ENCODE peak calls at places on chromosomes 16 and 17, in eight cellular contexts. One of them, this sample, is unnamed.
A peak's percentile ranks its signal among the peaks of the same experiment; 100 is the strongest.

GRCh38 chr16:4179020-4179419 is 62.8 kb upstream of the ADCY9 start:
- DNase-seq in NCI-H510A: no peak
- DNase-seq in hippocampal formation: no peak
- DNase-seq in CD4-positive, alpha-beta memory T cell: no peak
- DNase-seq in EL: peak; percentile 43
- DNase-seq in pancreas: no peak
- DNase-seq in stimulated activated CD8-positive, alpha-beta memory T cell treated with anti-CD3 and anti-CD28 coated beads, Interleukin-7, amount 100 ng/mL, for 24 hours: no peak
- DNase-seq in neural progenitor cell: no peak
- DNase-seq in this sample: no peak

GRCh38 chr17:48427598-48427997 is 2.4 kb downstream of the SKAP1 start:
- DNase-seq in CD4-positive, alpha-beta memory T cell: peak; percentile 74
- DNase-seq in stimulated activated CD8-positive, alpha-beta memory T cell treated with anti-CD3 and anti-CD28 coated beads, Interleukin-7, amount 100 ng/mL, for 24 hours: no peak
- DNase-seq in NCI-H510A: no peak
- DNase-seq in pancreas: no peak
- DNase-seq in EL: no peak
- DNase-seq in neural progenitor cell: no peak
- DNase-seq in hippocampal formation: no peak
- DNase-seq in this sample: peak; percentile 77

GRCh38 chr17:74148446-74148845 is 55.0 kb upstream of the RPL38 start:
- DNase-seq in CD4-positive, alpha-beta memory T cell: no peak
- DNase-seq in stimulated activated CD8-positive, alpha-beta memory T cell treated with anti-CD3 and anti-CD28 coated beads, Interleukin-7, amount 100 ng/mL, for 24 hours: no peak
- DNase-seq in NCI-H510A: no peak
- DNase-seq in EL: no peak
- DNase-seq in pancreas: no peak
- DNase-seq in hippocampal formation: no peak
- DNase-seq in neural progenitor cell: no peak
- DNase-seq in this sample: no peak

GRCh38 chr16:55040366-55041086 is 109.9 kb downstream of the IRX5 start:
- DNase-seq in hippocampal formation: no peak
- DNase-seq in EL: no peak
- DNase-seq in stimulated activated CD8-positive, alpha-beta memory T cell treated with anti-CD3 and anti-CD28 coated beads, Interleukin-7, amount 100 ng/mL, for 24 hours: no peak
- DNase-seq in pancreas: no peak
- DNase-seq in NCI-H510A: no peak
- DNase-seq in CD4-positive, alpha-beta memory T cell: no peak
- DNase-seq in neural progenitor cell: no peak
- DNase-seq in this sample: no peak

GRCh38 chr16:19844945-19845641 is 39.6 kb downstream of the GPRC5B start:
- DNase-seq in CD4-positive, alpha-beta memory T cell: no peak
- DNase-seq in neural progenitor cell: no peak
- DNase-seq in EL: peak; percentile 81
- DNase-seq in hippocampal formation: no peak
- DNase-seq in stimulated activated CD8-positive, alpha-beta memory T cell treated with anti-CD3 and anti-CD28 coated beads, Interleukin-7, amount 100 ng/mL, for 24 hours: no peak
- DNase-seq in pancreas: no peak
- DNase-seq in NCI-H510A: no peak
- DNase-seq in this sample: no peak

GRCh38 chr17:9408381-9408780 is 167.2 kb downstream of the STX8 start:
- DNase-seq in neural progenitor cell: no peak
- DNase-seq in NCI-H510A: no peak
- DNase-seq in stimulated activated CD8-positive, alpha-beta memory T cell treated with anti-CD3 and anti-CD28 coated beads, Interleukin-7, amount 100 ng/mL, for 24 hours: no peak
- DNase-seq in hippocampal formation: no peak
- DNase-seq in CD4-positive, alpha-beta memory T cell: no peak
- DNase-seq in EL: peak; percentile 22
- DNase-seq in pancreas: no peak
- DNase-seq in this sample: no peak

GRCh38 chr17:78421084-78421533 is 42.7 kb downstream of the PGS1 start:
- DNase-seq in CD4-positive, alpha-beta memory T cell: no peak
- DNase-seq in stimulated activated CD8-positive, alpha-beta memory T cell treated with anti-CD3 and anti-CD28 coated beads, Interleukin-7, amount 100 ng/mL, for 24 hours: no peak
- DNase-seq in pancreas: no peak
- DNase-seq in neural progenitor cell: no peak
- DNase-seq in hippocampal formation: no peak
- DNase-seq in EL: no peak
- DNase-seq in NCI-H510A: no peak
- DNase-seq in this sample: no peak

GRCh38 chr16:78871241-78871640 is 729.3 kb downstream of the MAF start:
- DNase-seq in NCI-H510A: no peak
- DNase-seq in EL: no peak
- DNase-seq in stimulated activated CD8-positive, alpha-beta memory T cell treated with anti-CD3 and anti-CD28 coated beads, Interleukin-7, amount 100 ng/mL, for 24 hours: no peak
- DNase-seq in CD4-positive, alpha-beta memory T cell: no peak
- DNase-seq in pancreas: no peak
- DNase-seq in neural progenitor cell: no peak
- DNase-seq in hippocampal formation: no peak
- DNase-seq in this sample: no peak

This sample was measured in GM20000.